ENCODE peak calls at places on chromosomes 6 and 20, in six cellular contexts. J is HFFc6, G is lower leg skin, D is body of pancreas, N is psoas muscle, C is MCF 10A. X is an unnamed sample.
A peak's percentile ranks its signal among the peaks of the same experiment; 100 is the strongest.

GRCh38 chr6:81950877-81951276 is 198.4 kb upstream of the TENT5A start:
- DNase-seq in N (no peak), C (no peak), J (peak; percentile 70), G (no peak), D (no peak), X (no peak)

GRCh38 chr20:46872315-46873211 is 22.1 kb upstream of the EYA2 start:
- DNase-seq in C (no peak), D (peak; percentile 14), G (no peak), N (no peak), J (no peak), X (no peak)

GRCh38 chr20:19662638-19662995 is 95.4 kb upstream of the RIN2 start:
- DNase-seq in J (no peak), C (no peak), G (no peak), N (no peak), D (no peak), X (no peak)

GRCh38 chr20:2387180-2387577 is 6.5 kb downstream of the TGM6 start:
- DNase-seq in G (peak; percentile 78), J (peak; percentile 46), N (no peak), D (no peak), C (peak; percentile 56), X (peak; percentile 68)

GRCh38 chr20:13270211-13270610 is 49.1 kb downstream of the ISM1 start:
- DNase-seq in N (no peak), G (peak; percentile 3), C (no peak), J (no peak), D (no peak), X (no peak)

GRCh38 chr20:53949319-53949839 is 121.0 kb downstream of the BCAS1 start:
- DNase-seq in C (peak; percentile 72), J (peak; percentile 91), N (no peak), D (peak; percentile 19), G (peak; percentile 89), X (peak; percentile 40)

GRCh38 chr20:63775096-63775978 is 35.8 kb downstream of the SLC2A4RG start:
- DNase-seq in N (peak; percentile 73), G (no peak), D (peak; percentile 39), C (no peak), J (no peak), X (no peak)

GRCh38 chr6:42316390-42316970 is 98.8 kb upstream of the MRPS10 start:
- DNase-seq in G (peak; percentile 84), J (peak; percentile 56), D (no peak), C (peak; percentile 45), N (no peak), X (no peak)

GRCh38 chr6:89308525-89309400 is 6.3 kb downstream of the GABRR2 start:
- DNase-seq in D (no peak), C (no peak), J (no peak), G (no peak), N (no peak), X (no peak)

GRCh38 chr6:97586344-97586743 is 303.3 kb upstream of the MMS22L start:
- DNase-seq in D (no peak), N (no peak), G (no peak), J (no peak), C (peak; percentile 14), X (peak; percentile 16)

GRCh38 chr6:124560836-124561585 is 401.2 kb upstream of the RNF217 start:
- DNase-seq in C (no peak), J (no peak), N (no peak), D (no peak), G (no peak), X (no peak)

GRCh38 chr6:1390071-1390804 is 862 bp downstream of the FOXF2 start:
- DNase-seq in G (no peak), N (no peak), D (no peak), C (peak; percentile 60), J (peak; percentile 36), X (peak; percentile 47)

GRCh38 chr6:169567809-169568208 is 134.0 kb downstream of the WDR27 start:
- DNase-seq in J (no peak), N (no peak), D (no peak), G (peak; percentile 28), C (no peak), X (no peak)
- TF ChIP-seq CTCF in J (no peak), N (no peak), D (no peak), G (no peak), C (no peak), X (no peak)

GRCh38 chr6:129685640-129686031 is 24.3 kb downstream of the ARHGAP18 start:
- DNase-seq in G (no peak), C (no peak), J (no peak), N (no peak), D (no peak), X (no peak)

GRCh38 chr6:129680633-129681032 is 29.3 kb downstream of the ARHGAP18 start:
- DNase-seq in C (no peak), J (no peak), D (no peak), N (no peak), G (no peak), X (no peak)

GRCh38 chr6:129684903-129685639 is 24.9 kb downstream of the ARHGAP18 start:
- DNase-seq in C (no peak), D (peak; percentile 62), J (no peak), N (no peak), G (no peak), X (no peak)

GRCh38 chr6:129684323-129684884 is 25.6 kb downstream of the ARHGAP18 start:
- DNase-seq in J (no peak), G (no peak), N (no peak), C (no peak), D (peak; percentile 58), X (no peak)

DNA sequence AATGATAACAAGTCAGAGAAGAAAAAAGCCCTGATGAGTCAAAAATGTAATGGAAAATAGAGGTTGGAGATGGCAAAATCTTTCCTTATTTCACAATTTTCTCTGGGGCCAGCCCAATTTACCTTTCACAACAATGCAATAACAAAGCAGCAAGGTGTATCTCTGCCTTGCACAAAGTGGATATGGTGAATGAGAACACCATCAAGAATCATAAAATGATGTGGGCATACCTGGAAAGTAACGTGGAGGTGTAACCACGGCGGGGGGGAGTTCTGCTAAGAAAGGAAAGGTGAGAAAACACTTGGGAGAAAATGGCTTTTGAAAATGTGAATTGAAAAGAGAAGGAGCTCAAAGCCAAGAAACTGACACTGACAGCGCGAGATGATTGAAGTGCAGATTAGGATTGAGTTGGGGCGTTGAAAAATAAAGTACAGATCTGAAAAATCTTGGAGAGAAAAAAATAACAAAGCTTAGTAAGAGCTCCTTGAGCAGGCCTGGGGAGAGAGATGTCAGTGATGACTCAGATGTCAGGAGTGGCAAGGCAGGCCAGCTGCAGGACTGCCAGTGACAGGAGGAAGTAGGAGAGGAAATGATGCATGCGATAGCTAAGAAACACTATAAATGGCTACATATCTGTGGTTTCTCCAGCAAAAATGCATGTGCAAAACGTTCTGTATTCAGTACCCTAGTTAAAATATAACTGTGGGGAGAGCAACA is 26.2 kb downstream of the ARHGAP18 start:
- DNase-seq in N (peak; percentile 84), D (peak; percentile 74), C (peak; percentile 94), J (peak; percentile 98), G (peak; percentile 92), X (peak; percentile 76)
- TF ChIP-seq CTCF in N (no peak), D (no peak), C (no peak), J (no peak), G (no peak), X (no peak)

GRCh38 chr6:43401730-43402129 is 25.6 kb upstream of the ABCC10 start:
- DNase-seq in D (no peak), N (no peak), G (no peak), J (no peak), C (no peak), X (no peak)
- TF ChIP-seq CTCF in D (no peak), N (no peak), G (no peak), J (no peak), C (no peak), X (no peak)

GRCh38 chr6:13846841-13847240 is 32.5 kb upstream of the MCUR1 start:
- DNase-seq in J (no peak), D (no peak), N (no peak), G (no peak), C (no peak), X (no peak)
- TF ChIP-seq CTCF in J (no peak), D (no peak), N (no peak), G (no peak), C (no peak), X (no peak)

DNA sequence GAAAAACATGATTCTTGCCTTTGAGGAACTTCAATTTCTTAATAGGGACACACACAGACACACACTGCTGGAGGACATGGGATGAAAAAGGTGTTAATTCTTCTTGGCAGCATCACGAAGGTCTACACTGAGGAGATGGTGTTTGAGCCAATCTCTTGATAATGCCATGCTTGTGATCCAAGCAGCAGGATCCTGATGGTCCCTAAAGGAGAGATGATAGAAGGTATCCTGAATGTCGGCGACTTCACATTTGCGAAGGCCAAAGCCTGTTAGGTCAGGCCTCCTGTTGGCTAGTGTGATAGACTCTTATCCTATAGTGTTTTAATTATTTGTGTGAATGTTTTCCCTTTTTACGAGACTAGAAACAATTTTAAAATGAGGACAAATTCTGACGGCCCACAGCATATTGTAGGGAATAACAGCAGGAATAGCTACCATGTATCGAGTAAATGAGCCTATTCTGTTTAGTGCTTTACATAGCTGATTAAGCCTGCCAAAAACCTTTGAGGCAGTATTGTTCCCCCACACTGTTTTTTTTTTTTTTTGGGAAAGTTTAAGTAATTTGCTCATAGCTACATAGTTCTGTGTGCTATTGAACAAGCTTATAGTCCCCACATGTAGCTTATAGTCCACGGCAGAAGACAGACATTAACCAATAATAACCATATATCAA is 15.3 kb upstream of the TFB1M start:
- DNase-seq in J (no peak), D (no peak), C (no peak), N (no peak), G (no peak), X (no peak)
- TF ChIP-seq CTCF in J (no peak), D (no peak), C (no peak), N (no peak), G (no peak), X (no peak)

GRCh38 chr6:11819486-11819885 is 40.9 kb upstream of the ADTRP start:
- DNase-seq in J (no peak), N (no peak), D (no peak), C (no peak), G (no peak), X (no peak)
- TF ChIP-seq CTCF in J (no peak), N (no peak), D (no peak), C (no peak), G (no peak), X (no peak)